ENCODE peak calls at places on chromosomes 7 and 10, in five cellular contexts. K, C, E, M and A are unnamed samples.

GRCh38 chr7:190196-190595 is 2.2 kb upstream of the FAM20C start:
- DNase-seq in C (no peak), M (no peak), K (no peak), E (no peak), A (no peak)

GRCh38 chr7:78607099-78607498 is 808.5 kb downstream of the PHTF2 start:
- DNase-seq in C (no peak), E (no peak), K (no peak), M (no peak), A (no peak)

GRCh38 chr10:69428138-69428537 is 11.4 kb upstream of the TACR2 start:
- DNase-seq in C (no peak), E (no peak), K (no peak), M (no peak), A (no peak)

GRCh38 chr10:13390604-13391522 is 42.8 kb upstream of the SEPHS1 start:
- DNase-seq in E (no peak), K (no peak), C (peak; percentile 32), M (no peak), A (no peak)

GRCh38 chr10:100053686-100054460 is 27.8 kb downstream of the CPN1 start:
- DNase-seq in E (no peak), M (no peak), K (no peak), C (no peak), A (no peak)

GRCh38 chr7:134941185-134941900 is 45.0 kb upstream of the AGBL3 start:
- DNase-seq in E (no peak), M (no peak), K (peak; percentile 52), C (no peak), A (no peak)

GRCh38 chr7:388461-388960 is 98.5 kb downstream of the FOXL3 start:
- DNase-seq in M (no peak), K (no peak), E (no peak), C (no peak), A (no peak)

GRCh38 chr7:98149293-98149692 is 42.6 kb downstream of the LMTK2 start:
- DNase-seq in C (no peak), K (no peak), M (no peak), E (no peak), A (no peak)

GRCh38 chr7:105224884-105225651 is 163.7 kb downstream of the SRPK2 start:
- DNase-seq in E (no peak), K (peak; percentile 42), C (peak; percentile 35), M (peak; percentile 17), A (no peak)

GRCh38 chr10:23063387-23064287 is 31.7 kb upstream of the MSRB2 start:
- DNase-seq in E (no peak), M (no peak), K (no peak), C (no peak), A (no peak)

GRCh38 chr7:2309889-2310331 is 4.3 kb downstream of the SNX8 start:
- DNase-seq in C (no peak), K (no peak), E (no peak), M (no peak), A (no peak)

GRCh38 chr7:28078036-28078901 is 102.3 kb downstream of the JAZF1 start:
- DNase-seq in K (no peak), C (peak; percentile 65), M (no peak), E (peak; percentile 30), A (peak; percentile 45)

GRCh38 chr7:26081627-26082026 is 70.4 kb upstream of the NFE2L3 start:
- DNase-seq in K (no peak), C (no peak), E (no peak), M (no peak), A (no peak)